ENCODE peak calls at places on chromosomes 7 and 10, in eight cellular contexts. One of them, this sample, is unnamed.

GRCh38 chr7:77989981-77990566 is 191.5 kb downstream of the PHTF2 start:
- DNase-seq in NCI-H2081 treated with DMSO at 0.1 percent for 48 hours: no peak
- DNase-seq in fibroblast of mammary gland: no peak
- DNase-seq in substantia nigra: no peak
- DNase-seq in ELF-1: peak; percentile 75
- DNase-seq in hepatic stellate cell: no peak
- DNase-seq in AG08395: no peak
- DNase-seq in pancreas: no peak
- DNase-seq in this sample: peak; percentile 74

GRCh38 chr7:117157121-117157870 is 165.6 kb downstream of the WNT2 start:
- DNase-seq in NCI-H2081 treated with DMSO at 0.1 percent for 48 hours: no peak
- DNase-seq in fibroblast of mammary gland: peak; percentile 93
- DNase-seq in substantia nigra: no peak
- DNase-seq in ELF-1: no peak
- DNase-seq in hepatic stellate cell: peak; percentile 48
- DNase-seq in AG08395: peak; percentile 95
- DNase-seq in pancreas: peak; percentile 45
- DNase-seq in this sample: no peak

GRCh38 chr7:18916826-18917225 is 200.6 kb downstream of the TWIST1 start:
- DNase-seq in NCI-H2081 treated with DMSO at 0.1 percent for 48 hours: no peak
- DNase-seq in fibroblast of mammary gland: no peak
- DNase-seq in substantia nigra: no peak
- DNase-seq in ELF-1: no peak
- DNase-seq in hepatic stellate cell: no peak
- DNase-seq in AG08395: peak; percentile 61
- DNase-seq in pancreas: no peak
- DNase-seq in this sample: no peak

GRCh38 chr10:8300925-8301707 is 246.6 kb downstream of the GATA3 start:
- DNase-seq in NCI-H2081 treated with DMSO at 0.1 percent for 48 hours: no peak
- DNase-seq in fibroblast of mammary gland: no peak
- DNase-seq in substantia nigra: no peak
- DNase-seq in ELF-1: no peak
- DNase-seq in hepatic stellate cell: no peak
- DNase-seq in AG08395: no peak
- DNase-seq in pancreas: no peak
- DNase-seq in this sample: no peak

GRCh38 chr10:43264324-43264986 is 2.4 kb downstream of the RASGEF1A start:
- DNase-seq in NCI-H2081 treated with DMSO at 0.1 percent for 48 hours: no peak
- DNase-seq in fibroblast of mammary gland: no peak
- DNase-seq in substantia nigra: no peak
- DNase-seq in ELF-1: no peak
- DNase-seq in hepatic stellate cell: no peak
- DNase-seq in AG08395: no peak
- DNase-seq in pancreas: no peak
- DNase-seq in this sample: no peak

GRCh38 chr10:5043716-5044115 is 40.1 kb upstream of the AKR1C2 start:
- DNase-seq in NCI-H2081 treated with DMSO at 0.1 percent for 48 hours: peak; percentile 65
- DNase-seq in fibroblast of mammary gland: peak; percentile 41
- DNase-seq in substantia nigra: no peak
- DNase-seq in ELF-1: no peak
- DNase-seq in hepatic stellate cell: no peak
- DNase-seq in AG08395: peak; percentile 12
- DNase-seq in pancreas: peak; percentile 78
- DNase-seq in this sample: no peak

GRCh38 chr10:71621263-71621751 is 98.3 kb downstream of the C10orf105 start:
- DNase-seq in NCI-H2081 treated with DMSO at 0.1 percent for 48 hours: no peak
- DNase-seq in fibroblast of mammary gland: peak; percentile 28
- DNase-seq in substantia nigra: no peak
- DNase-seq in ELF-1: peak; percentile 82
- DNase-seq in hepatic stellate cell: no peak
- DNase-seq in AG08395: no peak
- DNase-seq in pancreas: no peak
- DNase-seq in this sample: peak; percentile 67

GRCh38 chr7:22255834-22256233 is 101.1 kb downstream of the RAPGEF5 start:
- DNase-seq in NCI-H2081 treated with DMSO at 0.1 percent for 48 hours: no peak
- DNase-seq in fibroblast of mammary gland: no peak
- DNase-seq in substantia nigra: no peak
- DNase-seq in ELF-1: no peak
- DNase-seq in hepatic stellate cell: no peak
- DNase-seq in AG08395: no peak
- DNase-seq in pancreas: no peak
- DNase-seq in this sample: peak; percentile 21

GRCh38 chr10:129877773-129878371 is 86.2 kb downstream of the EBF3 start:
- DNase-seq in NCI-H2081 treated with DMSO at 0.1 percent for 48 hours: no peak
- DNase-seq in fibroblast of mammary gland: peak; percentile 3
- DNase-seq in substantia nigra: no peak
- DNase-seq in ELF-1: peak; percentile 55
- DNase-seq in hepatic stellate cell: no peak
- DNase-seq in AG08395: peak; percentile 24
- DNase-seq in pancreas: no peak
- DNase-seq in this sample: peak; percentile 75

GRCh38 chr10:115761166-115761565 is 511.8 kb downstream of the GFRA1 start:
- DNase-seq in NCI-H2081 treated with DMSO at 0.1 percent for 48 hours: no peak
- DNase-seq in fibroblast of mammary gland: no peak
- DNase-seq in substantia nigra: no peak
- DNase-seq in ELF-1: no peak
- DNase-seq in hepatic stellate cell: no peak
- DNase-seq in AG08395: no peak
- DNase-seq in pancreas: no peak
- DNase-seq in this sample: no peak

GRCh38 chr10:94397549-94398370 is 4.6 kb upstream of the TBC1D12 start:
- DNase-seq in NCI-H2081 treated with DMSO at 0.1 percent for 48 hours: no peak
- DNase-seq in fibroblast of mammary gland: no peak
- DNase-seq in substantia nigra: no peak
- DNase-seq in ELF-1: peak; percentile 3
- DNase-seq in hepatic stellate cell: peak; percentile 69
- DNase-seq in AG08395: peak; percentile 44
- DNase-seq in pancreas: no peak
- DNase-seq in this sample: peak; percentile 28

GRCh38 chr10:108384378-108384777 is 1219.9 kb upstream of the SORCS1 start:
- DNase-seq in NCI-H2081 treated with DMSO at 0.1 percent for 48 hours: no peak
- DNase-seq in fibroblast of mammary gland: no peak
- DNase-seq in substantia nigra: no peak
- DNase-seq in ELF-1: no peak
- DNase-seq in hepatic stellate cell: no peak
- DNase-seq in AG08395: no peak
- DNase-seq in pancreas: no peak
- DNase-seq in this sample: no peak